ENCODE peak calls at places on chromosomes 11 and 22, in seven cellular contexts. A, B, N, F, X, L and V are unnamed samples.

GRCh38 chr11:105202422-105202821 is 62.9 kb upstream of the CARD18 start:
- DNase-seq in A (no peak), B (no peak), N (no peak), F (no peak), X (peak; percentile 51), L (no peak), V (no peak)

GRCh38 chr11:9563196-9563730 is 10.2 kb upstream of the WEE1 start:
- DNase-seq in A (no peak), B (no peak), N (no peak), F (no peak), X (no peak), L (no peak), V (no peak)

GRCh38 chr22:37661160-37661924 is 2.8 kb downstream of the PDXP start:
- DNase-seq in A (no peak), B (peak; percentile 20), N (no peak), F (no peak), X (peak; percentile 48), L (no peak), V (no peak)

GRCh38 chr11:22920939-22921565 is 60.8 kb upstream of the CCDC179 start:
- DNase-seq in A (no peak), B (no peak), N (no peak), F (no peak), X (peak; percentile 30), L (no peak), V (peak; percentile 7)

GRCh38 chr11:116852261-116853125 is 15.1 kb upstream of the APOA1 start:
- DNase-seq in A (no peak), B (peak; percentile 74), N (no peak), F (no peak), X (peak; percentile 31), L (no peak), V (peak; percentile 64)

GRCh38 chr11:35343033-35343598 is 76.2 kb downstream of the SLC1A2 start:
- DNase-seq in A (no peak), B (no peak), N (no peak), F (no peak), X (peak; percentile 93), L (no peak), V (no peak)

GRCh38 chr11:9664276-9665171 is 647 bp downstream of the SWAP70 start:
- DNase-seq in A (no peak), B (peak; percentile 49), N (peak; percentile 83), F (peak; percentile 31), X (peak; percentile 41), L (peak; percentile 69), V (peak; percentile 19)

GRCh38 chr11:7543302-7543701 is 29.5 kb downstream of the PPFIBP2 start:
- DNase-seq in A (no peak), B (no peak), N (no peak), F (no peak), X (no peak), L (no peak), V (no peak)

GRCh38 chr11:71247551-71248250 is 4.7 kb downstream of the SHANK2 start:
- DNase-seq in A (peak; percentile 35), B (no peak), N (peak; percentile 34), F (no peak), X (no peak), L (peak; percentile 48), V (peak; percentile 54)

GRCh38 chr11:72773291-72773690 is 20.6 kb downstream of the STARD10 start:
- DNase-seq in A (no peak), B (peak; percentile 67), N (no peak), F (no peak), X (no peak), L (no peak), V (no peak)

GRCh38 chr11:126328444-126328843 is 24.6 kb downstream of the DCPS start:
- DNase-seq in A (no peak), B (no peak), N (no peak), F (no peak), X (no peak), L (peak; percentile 58), V (no peak)

GRCh38 chr22:19066531-19067271 is 55.5 kb downstream of the DGCR2 start:
- DNase-seq in A (no peak), B (no peak), N (no peak), F (no peak), X (no peak), L (no peak), V (no peak)

GRCh38 chr11:14357843-14358728 is 897 bp downstream of the RRAS2 start:
- DNase-seq in A (peak; percentile 78), B (peak; percentile 41), N (peak; percentile 73), F (peak; percentile 40), X (peak; percentile 50), L (peak; percentile 88), V (peak; percentile 40)

GRCh38 chr22:43531651-43532050 is 119.8 kb downstream of the MPPED1 start:
- DNase-seq in A (no peak), B (no peak), N (no peak), F (no peak), X (no peak), L (no peak), V (no peak)

GRCh38 chr11:125343086-125343731 is 152.9 kb downstream of the FEZ1 start:
- DNase-seq in A (no peak), B (no peak), N (no peak), F (no peak), X (no peak), L (peak; percentile 30), V (no peak)

GRCh38 chr11:27699242-27699925 is 871 bp downstream of the BDNF start:
- DNase-seq in A (no peak), B (no peak), N (no peak), F (no peak), X (no peak), L (peak; percentile 54), V (no peak)

GRCh38 chr11:27701262-27702105 is 1.2 kb upstream of the BDNF start:
- DNase-seq in A (no peak), B (no peak), N (no peak), F (no peak), X (no peak), L (peak; percentile 62), V (no peak)

GRCh38 chr11:27699926-27700350 is 317 bp downstream of the BDNF start:
- DNase-seq in A (no peak), B (no peak), N (no peak), F (no peak), X (no peak), L (peak; percentile 59), V (no peak)

GRCh38 chr11:27698872-27699241 is 1.4 kb downstream of the BDNF start:
- DNase-seq in A (peak; percentile 72), B (peak; percentile 35), N (peak; percentile 78), F (peak; percentile 50), X (peak; percentile 64), L (peak; percentile 87), V (peak; percentile 60)

GRCh38 chr11:27700351-27701261 is at the start of gene BDNF:
- DNase-seq in A (no peak), B (no peak), N (no peak), F (no peak), X (no peak), L (peak; percentile 65), V (no peak)
- H3K27ac ChIP-seq in A (no peak within 1 kb of the TSS), B (no peak within 1 kb of the TSS), N (no peak within 1 kb of the TSS), F (no peak within 1 kb of the TSS), X (no peak within 1 kb of the TSS), L (no peak within 1 kb of the TSS), V (no peak within 1 kb of the TSS)

GRCh38 chr11:130159139-130159538 is 443 bp upstream of the ST14 start:
- DNase-seq in A (no peak), B (no peak), N (no peak), F (no peak), X (no peak), L (no peak), V (no peak)
- H3K9me3 ChIP-seq in A (no peaks in the 10 kb centered on the region), B (no peaks in the 10 kb centered on the region), N (no peaks in the 10 kb centered on the region), F (no peaks in the 10 kb centered on the region), X (no peaks in the 10 kb centered on the region), L (no peaks in the 10 kb centered on the region), V (no peaks in the 10 kb centered on the region)

GRCh38 chr11:65414776-65415498 is 7.7 kb upstream of the NEAT1 start:
- DNase-seq in A (peak; percentile 64), B (no peak), N (peak; percentile 45), F (no peak), X (no peak), L (peak; percentile 41), V (no peak)
- H3K27ac ChIP-seq in A (peak overlapping the region; percentile 98), B (no peak overlapping the region), N (no peak overlapping the region), F (peak overlapping the region; percentile 28), X (no peak overlapping the region), L (no peak overlapping the region), V (peak overlapping the region; percentile 100)

DNA sequence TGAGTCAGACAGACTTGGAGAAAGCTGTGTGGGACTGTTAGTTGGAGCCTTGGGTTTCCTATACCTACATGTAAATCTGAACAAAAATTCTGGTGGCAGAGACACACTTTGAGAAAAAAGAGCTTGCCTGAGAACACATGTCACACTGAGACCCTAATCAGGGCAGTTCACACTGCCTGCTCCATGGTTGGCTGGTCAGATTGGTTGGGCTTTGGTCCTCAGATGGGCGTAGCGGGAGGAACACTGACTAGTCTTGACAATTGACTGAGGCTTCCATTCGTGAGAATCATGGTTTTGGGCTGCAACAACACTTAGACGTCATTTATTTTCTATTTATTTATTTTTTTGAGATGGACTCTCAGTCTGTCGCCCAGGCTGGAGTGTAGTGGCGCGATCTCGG is 6.9 kb downstream of the PPP6R3 start:
- DNase-seq in A (no peak), B (no peak), N (no peak), F (no peak), X (no peak), L (no peak), V (no peak)
- H3K9me3 ChIP-seq in A (no peaks in the 10 kb centered on the region), B (no peaks in the 10 kb centered on the region), N (no peaks in the 10 kb centered on the region), F (no peaks in the 10 kb centered on the region), X (no peaks in the 10 kb centered on the region), L (no peaks in the 10 kb centered on the region), V (no peaks in the 10 kb centered on the region)

GRCh38 chr11:69537126-69537525 is 55.7 kb downstream of the LINC01488 start:
- DNase-seq in A (peak; percentile 45), B (no peak), N (no peak), F (no peak), X (no peak), L (peak; percentile 45), V (no peak)

GRCh38 chr11:69540118-69541000 is 58.9 kb downstream of the LINC01488 start:
- DNase-seq in A (peak; percentile 62), B (no peak), N (peak; percentile 43), F (no peak), X (no peak), L (peak; percentile 73), V (no peak)

GRCh38 chr11:69539416-69540117 is 58.1 kb downstream of the LINC01488 start:
- DNase-seq in A (peak; percentile 62), B (no peak), N (peak; percentile 51), F (peak; percentile 46), X (no peak), L (peak; percentile 84), V (no peak)

GRCh38 chr11:69537855-69538640 is 56.6 kb downstream of the LINC01488 start:
- DNase-seq in A (peak; percentile 55), B (no peak), N (peak; percentile 24), F (no peak), X (no peak), L (peak; percentile 51), V (no peak)

DNA sequence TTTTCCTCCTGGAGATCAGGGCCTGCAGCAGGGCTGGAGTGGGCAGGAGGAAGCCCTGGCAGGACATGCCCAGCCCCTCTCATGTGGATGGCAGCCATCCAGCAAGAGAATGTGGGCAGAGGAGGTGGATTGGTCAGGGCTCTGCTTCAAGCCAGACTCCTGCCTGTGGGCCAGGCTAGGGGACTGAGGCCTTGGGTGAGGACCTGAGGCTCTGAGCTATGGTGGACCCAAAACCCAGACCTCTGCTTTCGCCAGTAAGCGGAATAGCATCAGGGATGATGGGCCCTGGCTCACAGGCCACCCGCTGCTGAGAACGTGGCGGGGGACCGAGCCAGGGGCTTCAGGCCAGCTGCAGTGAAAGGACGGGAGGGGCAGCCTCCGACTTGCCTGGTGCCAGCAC is 57.4 kb downstream of the LINC01488 start:
- DNase-seq in A (peak; percentile 44), B (no peak), N (no peak), F (no peak), X (no peak), L (peak; percentile 66), V (no peak)
- H3K27ac ChIP-seq in A (no peak overlapping the region), B (no peak overlapping the region), N (no peak overlapping the region), F (peak overlapping the region; percentile 89), X (no peak overlapping the region), L (peak overlapping the region; percentile 87), V (no peak overlapping the region)